ENCODE peak calls at places on chromosomes 16 and 17, in four cellular contexts. B is T47D, X is GM13977, V is A673. L is an unnamed sample.

GRCh38 chr17:76497979-76498885 is 3.0 kb downstream of the RHBDF2 start:
- DNase-seq in B (peak; percentile 73), X (no peak), V (peak; percentile 86), L (no peak)

GRCh38 chr16:68995011-68995504 is 110.4 kb upstream of the HAS3 start:
- DNase-seq in B (peak; percentile 50), X (no peak), V (peak; percentile 70), L (no peak)

GRCh38 chr17:66200685-66201092 is 8.8 kb upstream of the CEP112 start:
- DNase-seq in B (peak; percentile 88), X (no peak), V (peak; percentile 90), L (peak; percentile 53)

GRCh38 chr17:29855686-29856085 is 74.3 kb downstream of the SSH2 start:
- DNase-seq in B (no peak), X (no peak), V (peak; percentile 40), L (peak; percentile 77)

GRCh38 chr17:80837711-80838110 is 153.9 kb upstream of the CHMP6 start:
- DNase-seq in B (no peak), X (no peak), V (no peak), L (no peak)

GRCh38 chr16:23072084-23072599 is 77.1 kb downstream of the USP31 start:
- DNase-seq in B (no peak), X (no peak), V (no peak), L (peak; percentile 38)

GRCh38 chr17:35849469-35850348 is 19.0 kb downstream of the HEATR9 start:
- DNase-seq in B (peak; percentile 85), X (peak; percentile 65), V (peak; percentile 58), L (peak; percentile 14)

GRCh38 chr17:3472137-3472536 is 518 bp upstream of the SPATA22 start:
- DNase-seq in B (no peak), X (no peak), V (no peak), L (no peak)

GRCh38 chr17:34378664-34379101 is 15.7 kb upstream of the CCL1 start:
- DNase-seq in B (no peak), X (peak; percentile 72), V (no peak), L (no peak)

GRCh38 chr16:85166281-85166680 is 54.0 kb upstream of the CIBAR2 start:
- DNase-seq in B (no peak), X (no peak), V (no peak), L (no peak)

GRCh38 chr16:52451971-52452421 is 94.9 kb downstream of the TOX3 start:
- DNase-seq in B (no peak), X (no peak), V (no peak), L (no peak)

GRCh38 chr17:14471052-14471451 is 170.2 kb downstream of the HS3ST3B1 start:
- DNase-seq in B (peak; percentile 37), X (no peak), V (no peak), L (peak; percentile 51)

GRCh38 chr17:17412331-17412730 is 64.5 kb upstream of the MED9 start:
- DNase-seq in B (no peak), X (no peak), V (no peak), L (peak; percentile 62)

GRCh38 chr16:280991-281659 is 734 bp downstream of the ARHGDIG start:
- DNase-seq in B (no peak), X (no peak), V (no peak), L (no peak)

GRCh38 chr17:3963214-3964201 is 729 bp downstream of the ATP2A3 start:
- DNase-seq in B (no peak), X (peak; percentile 76), V (no peak), L (no peak)

GRCh38 chr17:40547079-40547784 is 18.0 kb downstream of the CCR7 start:
- DNase-seq in B (peak; percentile 70), X (no peak), V (no peak), L (no peak)

GRCh38 chr17:8557176-8557806 is 73.2 kb downstream of the MYH10 start:
- DNase-seq in B (no peak), X (no peak), V (no peak), L (no peak)

GRCh38 chr17:1714980-1715802 is 5.0 kb upstream of the TLCD2 start:
- DNase-seq in B (peak; percentile 64), X (no peak), V (peak; percentile 41), L (peak; percentile 77)

GRCh38 chr16:79492036-79492435 is 108.5 kb downstream of the MAF start:
- DNase-seq in B (no peak), X (no peak), V (no peak), L (no peak)

GRCh38 chr17:78023042-78023441 is 64.5 kb downstream of the TNRC6C start:
- DNase-seq in B (no peak), X (no peak), V (no peak), L (no peak)

GRCh38 chr16:75003931-75004330 is 5.1 kb downstream of the ZNRF1 start:
- DNase-seq in B (no peak), X (no peak), V (no peak), L (no peak)

GRCh38 chr17:27502526-27503324 is 46.5 kb downstream of the KSR1 start:
- DNase-seq in B (no peak), X (no peak), V (no peak), L (peak; percentile 75)

GRCh38 chr17:66365204-66365524 is 62.8 kb downstream of the PRKCA start:
- DNase-seq in B (no peak), X (no peak), V (no peak), L (no peak)

GRCh38 chr17:41937970-41938851 is 7.8 kb downstream of the ODAD4 start:
- DNase-seq in B (no peak), X (no peak), V (no peak), L (no peak)

GRCh38 chr17:237406-237955 is 56.0 kb upstream of the DOC2B start:
- DNase-seq in B (no peak), X (no peak), V (no peak), L (no peak)

GRCh38 chr17:74898376-74898946 is 5.0 kb upstream of the FADS6 start:
- DNase-seq in B (no peak), X (no peak), V (no peak), L (no peak)

GRCh38 chr16:364595-365491 is 5.5 kb downstream of the MRPL28 start:
- DNase-seq in B (no peak), X (no peak), V (no peak), L (no peak)

GRCh38 chr17:17809527-17810373 is 27.0 kb downstream of the SREBF1 start:
- DNase-seq in B (peak; percentile 48), X (no peak), V (peak; percentile 82), L (peak; percentile 35)

GRCh38 chr17:70394833-70395232 is 225.5 kb downstream of the KCNJ2 start:
- DNase-seq in B (no peak), X (no peak), V (peak; percentile 3), L (no peak)

GRCh38 chr17:28228109-28228840 is 90.7 kb upstream of the TMEM97 start:
- DNase-seq in B (peak; percentile 49), X (no peak), V (peak; percentile 43), L (no peak)

GRCh38 chr16:64297863-64298579 is 823.8 kb downstream of the CDH11 start:
- DNase-seq in B (no peak), X (no peak), V (no peak), L (no peak)

GRCh38 chr17:44383363-44383762 is 6.1 kb downstream of the ITGA2B start:
- DNase-seq in B (no peak), X (no peak), V (no peak), L (no peak)

GRCh38 chr16:13307861-13308260 is 406.5 kb downstream of the SHISA9 start:
- DNase-seq in B (no peak), X (no peak), V (no peak), L (peak; percentile 78)

GRCh38 chr17:79815836-79816371 is 19.0 kb upstream of the CBX8 start:
- DNase-seq in B (no peak), X (no peak), V (no peak), L (no peak)

GRCh38 chr17:6539871-6540270 is 16.5 kb downstream of the PITPNM3 start:
- DNase-seq in B (no peak), X (no peak), V (no peak), L (no peak)

GRCh38 chr17:81184596-81184995 is 18.6 kb upstream of the AATK start:
- DNase-seq in B (no peak), X (no peak), V (no peak), L (no peak)

GRCh38 chr16:66474750-66475199 is 47.7 kb downstream of the BEAN1 start:
- DNase-seq in B (no peak), X (peak; percentile 89), V (peak; percentile 39), L (no peak)

GRCh38 chr16:4690946-4691665 is 2.3 kb upstream of the NUDT16L1 start:
- DNase-seq in B (no peak), X (no peak), V (no peak), L (no peak)